ENCODE peak calls at places on chromosomes 1 and 21, in ten cellular contexts. K, M, Y, J, D, L, O, V, X and G are unnamed samples.

GRCh38 chr1:107662976-107663375 is 302.0 kb downstream of the VAV3 start:
- DNase-seq in K (no peak), M (no peak), Y (no peak), J (no peak), D (no peak), L (no peak), O (no peak), V (no peak), X (no peak), G (no peak)

GRCh38 chr1:5745776-5746610 is 246.2 kb downstream of the NPHP4 start:
- DNase-seq in K (peak), M (peak), Y (peak), J (peak), D (peak), L (peak), O (peak), V (no peak), X (peak), G (no peak)

GRCh38 chr1:175434268-175434860 is 241.8 kb upstream of the KIAA0040 start:
- DNase-seq in K (no peak), M (no peak), Y (peak), J (no peak), D (no peak), L (no peak), O (no peak), V (no peak), X (no peak), G (no peak)

GRCh38 chr1:177945943-177946650 is 23.8 kb downstream of the SEC16B start:
- DNase-seq in K (no peak), M (peak), Y (peak), J (peak), D (peak), L (peak), O (peak), V (no peak), X (peak), G (no peak)

GRCh38 chr1:41811051-41811795 is 107.5 kb downstream of the HIVEP3 start:
- DNase-seq in K (no peak), M (no peak), Y (no peak), J (no peak), D (no peak), L (peak), O (no peak), V (no peak), X (no peak), G (no peak)

GRCh38 chr1:223702735-223703667 is 9.3 kb upstream of the CAPN2 start:
- DNase-seq in K (no peak), M (no peak), Y (peak), J (no peak), D (no peak), L (peak), O (no peak), V (no peak), X (no peak), G (no peak)

GRCh38 chr1:173878251-173878650 is 10.1 kb downstream of the ZBTB37 start:
- DNase-seq in K (no peak), M (no peak), Y (no peak), J (no peak), D (no peak), L (no peak), O (no peak), V (no peak), X (no peak), G (no peak)

GRCh38 chr21:28111151-28111619 is 881.5 kb downstream of the LTN1 start:
- DNase-seq in K (no peak), M (peak), Y (no peak), J (no peak), D (peak), L (peak), O (no peak), V (no peak), X (peak), G (no peak)

GRCh38 chr1:178408869-178409268 is 87.9 kb downstream of the CLEC20A start:
- DNase-seq in K (no peak), M (no peak), Y (no peak), J (no peak), D (no peak), L (no peak), O (no peak), V (no peak), X (no peak), G (no peak)

DNA sequence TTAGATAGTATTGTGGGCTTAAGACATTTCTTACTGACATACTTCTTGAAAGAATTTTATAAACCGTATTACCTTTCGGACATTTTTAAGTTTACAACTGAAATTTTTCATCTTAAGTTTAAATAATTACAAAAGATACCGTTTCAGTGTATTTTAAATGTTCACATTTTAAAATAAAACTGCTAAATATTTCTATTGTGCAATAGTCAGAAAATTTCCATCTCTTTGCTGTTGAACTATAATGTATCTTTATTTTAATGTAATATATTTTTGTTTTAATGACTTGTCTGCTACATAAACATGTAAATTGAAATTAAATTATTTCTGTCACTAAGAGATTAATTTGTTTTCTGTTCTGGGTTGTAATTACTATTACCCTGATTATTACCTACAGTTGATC is 74.2 kb upstream of the KIAA1614 start:
- DNase-seq in K (no peak), M (no peak), Y (no peak), J (no peak), D (no peak), L (no peak), O (no peak), V (no peak), X (no peak), G (no peak)
- TF ChIP-seq CTCF in K (no peak), M (no peak), Y (no peak), J (no peak), D (no peak), L (no peak), O (no peak), V (no peak), X (no peak), G (no peak)

GRCh38 chr1:225809842-225810578 is at the start of gene EPHX1:
- DNase-seq in K (peak), M (peak), Y (peak), J (peak), D (peak), L (peak), O (peak), V (no peak), X (peak), G (peak)
- TF ChIP-seq CTCF in K (no peak), M (peak), Y (peak), J (peak), D (no peak), L (no peak), O (peak), V (peak), X (peak), G (no peak)

DNA sequence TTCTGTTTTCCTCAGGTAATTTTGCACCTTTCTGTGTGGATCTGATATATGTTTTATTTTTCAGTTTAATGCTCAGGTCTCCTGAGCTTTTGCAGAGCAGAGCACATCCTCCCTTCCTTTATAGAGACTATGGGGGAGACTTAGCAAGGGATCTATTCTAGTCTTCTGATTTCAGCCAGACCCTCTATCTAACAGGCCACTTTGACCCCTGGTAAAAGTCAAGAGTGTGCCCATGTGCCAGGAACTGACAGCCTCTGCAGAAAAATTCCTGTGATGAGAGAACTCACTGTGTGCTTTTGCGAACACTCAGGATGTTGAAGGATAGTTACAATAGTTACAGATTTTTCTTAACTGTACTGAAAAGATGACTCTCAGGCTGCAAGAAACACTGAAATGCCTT is 123.3 kb downstream of the NOS1AP start:
- DNase-seq in K (no peak), M (no peak), Y (no peak), J (no peak), D (no peak), L (no peak), O (no peak), V (no peak), X (no peak), G (no peak)
- TF ChIP-seq CTCF in K (no peak), M (no peak), Y (no peak), J (no peak), D (no peak), L (no peak), O (no peak), V (no peak), X (no peak), G (no peak)

GRCh38 chr1:55276671-55277376 is 61.7 kb upstream of the USP24 start:
- DNase-seq in K (no peak), M (peak), Y (no peak), J (no peak), D (no peak), L (no peak), O (no peak), V (no peak), X (peak), G (no peak)

GRCh38 chr1:55275151-55275748 is 60.1 kb upstream of the USP24 start:
- DNase-seq in K (no peak), M (no peak), Y (no peak), J (no peak), D (no peak), L (peak), O (no peak), V (no peak), X (no peak), G (no peak)

GRCh38 chr1:55277377-55278130 is 62.4 kb upstream of the USP24 start:
- DNase-seq in K (peak), M (peak), Y (peak), J (peak), D (peak), L (peak), O (peak), V (no peak), X (peak), G (peak)

GRCh38 chr1:55278378-55278777 is 63.2 kb upstream of the USP24 start:
- DNase-seq in K (no peak), M (no peak), Y (no peak), J (no peak), D (no peak), L (no peak), O (no peak), V (no peak), X (no peak), G (no peak)

GRCh38 chr1:55275976-55276375 is 60.8 kb upstream of the USP24 start:
- DNase-seq in K (no peak), M (no peak), Y (no peak), J (no peak), D (no peak), L (no peak), O (no peak), V (no peak), X (no peak), G (no peak)
- TF ChIP-seq CTCF in K (no peak), M (no peak), Y (no peak), J (no peak), D (no peak), L (no peak), O (no peak), V (no peak), X (no peak), G (no peak)

GRCh38 chr1:204826970-204827369 is 43.7 kb upstream of the NFASC start:
- DNase-seq in K (no peak), M (no peak), Y (peak), J (peak), D (no peak), L (no peak), O (no peak), V (no peak), X (no peak), G (no peak)
- TF ChIP-seq CTCF in K (no peak), M (no peak), Y (peak), J (peak), D (no peak), L (no peak), O (no peak), V (no peak), X (no peak), G (no peak)

GRCh38 chr1:169485427-169486280 is at the start of gene SLC19A2:
- DNase-seq in K (peak), M (peak), Y (peak), J (peak), D (peak), L (peak), O (peak), V (peak), X (peak), G (peak)
- TF ChIP-seq CTCF in K (peak), M (peak), Y (no peak), J (peak), D (peak), L (peak), O (peak), V (no peak), X (peak), G (no peak)

GRCh38 chr1:90114521-90115141 is 119.7 kb downstream of the ZNF326 start:
- DNase-seq in K (no peak), M (no peak), Y (peak), J (peak), D (no peak), L (peak), O (no peak), V (no peak), X (no peak), G (no peak)
- TF ChIP-seq CTCF in K (peak), M (peak), Y (peak), J (peak), D (no peak), L (peak), O (no peak), V (peak), X (peak), G (no peak)